ENCODE peak calls at places on chromosomes 6 and 20, in ten cellular contexts. L is activated naive CD4-positive, alpha-beta T cell; Y is central memory CD8-positive, alpha-beta T cell; Q is activated T-helper 1 cell treated with Interleukin-2 at 50 U/mL for 16 hours; M is adrenal gland; R is T-cell; W is activated T-cell treated with anti-CD3 and anti-CD28 coated beads for 1 hour; D is C1 segment of cervical spinal cord; A is pons; J is activated CD4-positive, alpha-beta T cell treated with anti-CD3 and anti-CD28 coated beads, Interleukin-2, amount 50 U/mL, for 1 hour. I is an unnamed sample.

GRCh38 chr6:140071115-140071514 is 696.7 kb upstream of the CITED2 start:
- DNase-seq in L (no peak), Y (no peak), Q (no peak), M (no peak), R (no peak), W (no peak), D (no peak), A (no peak), J (no peak), I (no peak)

GRCh38 chr20:49635829-49636228 is 67.9 kb upstream of the PTGIS start:
- DNase-seq in L (no peak), Y (no peak), Q (no peak), M (no peak), R (no peak), W (no peak), D (no peak), A (no peak), J (no peak), I (no peak)

GRCh38 chr6:137829641-137830083 is 37.4 kb upstream of the TNFAIP3 start:
- DNase-seq in L (no peak), Y (no peak), Q (no peak), M (no peak), R (no peak), W (no peak), D (no peak), A (no peak), J (no peak), I (no peak)

GRCh38 chr6:161367472-161367871 is 93.6 kb upstream of the AGPAT4 start:
- DNase-seq in L (no peak), Y (no peak), Q (no peak), M (no peak), R (no peak), W (no peak), D (no peak), A (peak; percentile 50), J (no peak), I (no peak)

GRCh38 chr6:157314705-157315321 is 8.5 kb downstream of the TMEM242 start:
- DNase-seq in L (no peak), Y (no peak), Q (no peak), M (peak; percentile 51), R (no peak), W (no peak), D (no peak), A (peak; percentile 91), J (no peak), I (peak; percentile 84)

GRCh38 chr6:25315194-25315593 is 36.0 kb downstream of the CARMIL1 start:
- DNase-seq in L (no peak), Y (no peak), Q (no peak), M (no peak), R (no peak), W (no peak), D (no peak), A (no peak), J (no peak), I (no peak)

GRCh38 chr20:20489623-20490341 is 121.9 kb downstream of the INSM1 start:
- DNase-seq in L (no peak), Y (no peak), Q (no peak), M (no peak), R (no peak), W (no peak), D (no peak), A (no peak), J (no peak), I (no peak)

GRCh38 chr20:32982617-32983458 is 21.4 kb downstream of the SUN5 start:
- DNase-seq in L (no peak), Y (no peak), Q (no peak), M (peak; percentile 5), R (no peak), W (no peak), D (no peak), A (peak; percentile 17), J (no peak), I (no peak)

GRCh38 chr6:166344240-166344639 is 1.9 kb upstream of the SFT2D1 start:
- DNase-seq in L (no peak), Y (no peak), Q (no peak), M (no peak), R (no peak), W (no peak), D (no peak), A (no peak), J (no peak), I (no peak)

I was measured in CD4-positive, CD25-positive, alpha-beta regulatory T cell.